ENCODE peak calls at places on chromosomes 1 and 21, in five cellular contexts. C is A549, J is K562, H is HepG2, F is GM12878. L is an unnamed sample.

GRCh38 chr1:76395059-76395458 is 320.5 kb downstream of the ST6GALNAC3 start:
- DNase-seq in C (no peak), J (no peak), H (no peak), F (no peak), L (no peak)

GRCh38 chr1:212678456-212679410 is 20.9 kb downstream of the BATF3 start:
- DNase-seq in C (no peak), J (no peak), H (no peak), F (peak; percentile 88), L (no peak)

GRCh38 chr21:33769057-33769456 is 126.8 kb downstream of the ITSN1 start:
- DNase-seq in C (no peak), J (no peak), H (no peak), F (no peak), L (no peak)

GRCh38 chr1:63904826-63905225 is 131.0 kb downstream of the ROR1 start:
- DNase-seq in C (no peak), J (no peak), H (no peak), F (no peak), L (no peak)

GRCh38 chr1:173409613-173410012 is 67.5 kb upstream of the PRDX6 start:
- DNase-seq in C (no peak), J (no peak), H (no peak), F (no peak), L (no peak)

GRCh38 chr1:53376742-53377437 is 49.0 kb upstream of the LRP8 start:
- DNase-seq in C (no peak), J (no peak), H (no peak), F (no peak), L (peak; percentile 7)

GRCh38 chr1:10211805-10212405 is 1.5 kb downstream of the KIF1B start:
- DNase-seq in C (peak; percentile 9), J (no peak), H (peak; percentile 60), F (no peak), L (no peak)

GRCh38 chr1:17653728-17654351 is 101.3 kb upstream of the ACTL8 start:
- DNase-seq in C (peak; percentile 50), J (peak; percentile 66), H (no peak), F (no peak), L (peak; percentile 72)

GRCh38 chr1:109391626-109392025 is 6.1 kb downstream of the SORT1 start:
- DNase-seq in C (no peak), J (no peak), H (no peak), F (peak; percentile 69), L (no peak)

GRCh38 chr1:211259596-211260126 is 495 bp downstream of the RCOR3 start:
- DNase-seq in C (peak; percentile 31), J (peak; percentile 80), H (peak; percentile 24), F (no peak), L (no peak)

GRCh38 chr1:184329962-184330868 is 56.6 kb upstream of the C1orf21 start:
- DNase-seq in C (no peak), J (no peak), H (no peak), F (no peak), L (no peak)

GRCh38 chr1:28247603-28248272 is 11.6 kb upstream of the SESN2 start:
- DNase-seq in C (no peak), J (no peak), H (no peak), F (no peak), L (no peak)

GRCh38 chr21:45985471-45986315 is 4.1 kb downstream of the COL6A1 start:
- DNase-seq in C (no peak), J (no peak), H (no peak), F (no peak), L (peak; percentile 7)

GRCh38 chr1:161073474-161074121 is 3.9 kb upstream of the ARHGAP30 start:
- DNase-seq in C (no peak), J (no peak), H (peak; percentile 50), F (no peak), L (no peak)

GRCh38 chr1:222058249-222058648 is 316.4 kb upstream of the DUSP10 start:
- DNase-seq in C (no peak), J (no peak), H (no peak), F (no peak), L (no peak)

GRCh38 chr1:62285984-62286481 is 33.2 kb downstream of the KANK4 start:
- DNase-seq in C (no peak), J (no peak), H (peak; percentile 59), F (no peak), L (peak; percentile 46)

GRCh38 chr21:39181205-39181818 is 1.9 kb downstream of the PSMG1 start:
- DNase-seq in C (no peak), J (no peak), H (no peak), F (no peak), L (no peak)

GRCh38 chr1:202860744-202861419 is 28.1 kb downstream of the RABIF start:
- DNase-seq in C (peak; percentile 55), J (peak; percentile 80), H (peak; percentile 83), F (no peak), L (peak; percentile 84)

GRCh38 chr21:30434033-30434631 is 4.1 kb downstream of the KRTAP13-4 start:
- DNase-seq in C (no peak), J (peak; percentile 28), H (no peak), F (no peak), L (peak; percentile 64)

GRCh38 chr1:61692155-61692783 is 32.7 kb downstream of the TM2D1 start:
- DNase-seq in C (no peak), J (no peak), H (no peak), F (no peak), L (no peak)

GRCh38 chr1:56557746-56558145 is 21.6 kb downstream of the PLPP3 start:
- DNase-seq in C (no peak), J (no peak), H (no peak), F (no peak), L (no peak)

GRCh38 chr1:62912028-62912638 is 128.2 kb downstream of the ATG4C start:
- DNase-seq in C (peak; percentile 2), J (peak; percentile 36), H (peak; percentile 9), F (no peak), L (no peak)

GRCh38 chr21:43766734-43767497 is 9.2 kb downstream of the CSTB start:
- DNase-seq in C (no peak), J (no peak), H (no peak), F (no peak), L (no peak)

GRCh38 chr1:237841485-237841884 is 49.2 kb downstream of the ZP4 start:
- DNase-seq in C (no peak), J (no peak), H (no peak), F (no peak), L (no peak)

GRCh38 chr1:221708076-221708571 is 33.8 kb downstream of the DUSP10 start:
- DNase-seq in C (no peak), J (peak; percentile 61), H (no peak), F (peak; percentile 78), L (no peak)

GRCh38 chr1:19448491-19449439 is 36.6 kb downstream of the CAPZB start:
- DNase-seq in C (peak; percentile 41), J (no peak), H (no peak), F (no peak), L (no peak)

GRCh38 chr1:84735483-84735882 is 45.2 kb upstream of the SSX2IP start:
- DNase-seq in C (no peak), J (no peak), H (no peak), F (no peak), L (no peak)

GRCh38 chr1:22141948-22142314 is 966 bp downstream of the WNT4 start:
- DNase-seq in C (no peak), J (no peak), H (no peak), F (no peak), L (no peak)

GRCh38 chr1:174966000-174966572 is 33.7 kb upstream of the CACYBP start:
- DNase-seq in C (no peak), J (no peak), H (no peak), F (no peak), L (no peak)
- TF ChIP-seq USF2 in C (no peak), J (no peak), H (no peak), F (no peak), L (no peak)

GRCh38 chr1:177858222-177858894 is 111.5 kb downstream of the SEC16B start:
- DNase-seq in C (no peak), J (no peak), H (no peak), F (no peak), L (no peak)

GRCh38 chr1:177862916-177863315 is 106.9 kb downstream of the SEC16B start:
- DNase-seq in C (no peak), J (no peak), H (no peak), F (no peak), L (no peak)

GRCh38 chr1:177854951-177855350 is 114.9 kb downstream of the SEC16B start:
- DNase-seq in C (no peak), J (no peak), H (no peak), F (no peak), L (no peak)

DNA sequence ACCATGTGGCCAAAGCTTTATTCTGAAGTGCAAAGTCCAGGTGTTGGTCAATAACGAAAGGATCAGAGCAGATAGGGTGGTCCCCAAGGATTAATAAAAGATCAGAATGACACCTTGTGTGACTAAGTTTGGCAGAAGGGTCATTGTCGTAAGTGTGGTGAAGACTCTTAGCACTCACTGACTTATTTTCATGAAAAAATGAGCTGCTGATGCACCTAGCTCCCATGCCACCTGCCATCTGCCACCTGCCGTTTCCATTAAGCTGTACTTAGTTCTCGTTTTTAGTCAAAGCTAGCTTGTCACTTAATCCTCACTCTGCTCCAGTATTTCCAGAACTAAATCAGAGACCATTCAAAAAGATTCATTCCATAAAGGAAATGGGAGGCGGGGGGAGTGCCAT is 112.6 kb downstream of the SEC16B start:
- DNase-seq in C (no peak), J (no peak), H (no peak), F (no peak), L (no peak)
- TF ChIP-seq ESRRA in C (no peak), J (no peak), H (no peak), F (no peak), L (no peak)

DNA sequence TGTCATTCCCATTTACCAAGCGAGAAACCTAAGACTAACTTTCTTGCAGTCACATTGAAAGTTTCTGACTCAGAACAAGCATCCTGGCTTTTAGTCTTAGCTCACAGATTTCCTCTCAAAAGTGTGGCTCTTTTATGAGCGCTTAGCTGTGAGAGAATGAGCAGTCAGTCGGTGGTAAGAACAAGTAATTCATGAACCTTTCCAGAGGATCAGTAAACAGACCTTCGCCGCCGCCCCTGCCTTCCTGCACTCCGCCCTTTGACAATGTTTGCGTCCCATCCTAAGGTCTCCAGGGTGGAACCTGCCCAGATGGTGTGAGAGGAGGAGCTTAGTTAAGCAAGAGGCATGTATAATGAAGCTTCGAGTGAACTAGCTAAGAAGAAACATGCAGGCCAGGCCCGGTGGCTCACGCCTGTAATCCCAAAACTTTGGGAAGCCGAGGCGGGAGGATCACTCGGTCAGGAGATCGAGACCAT is 142.4 kb downstream of the GLUL start:
- DNase-seq in C (no peak), J (peak; percentile 39), H (peak; percentile 90), F (peak; percentile 42), L (no peak)
- TF ChIP-seq USF2 in C (no peak), J (no peak), H (no peak), F (no peak), L (no peak)

DNA sequence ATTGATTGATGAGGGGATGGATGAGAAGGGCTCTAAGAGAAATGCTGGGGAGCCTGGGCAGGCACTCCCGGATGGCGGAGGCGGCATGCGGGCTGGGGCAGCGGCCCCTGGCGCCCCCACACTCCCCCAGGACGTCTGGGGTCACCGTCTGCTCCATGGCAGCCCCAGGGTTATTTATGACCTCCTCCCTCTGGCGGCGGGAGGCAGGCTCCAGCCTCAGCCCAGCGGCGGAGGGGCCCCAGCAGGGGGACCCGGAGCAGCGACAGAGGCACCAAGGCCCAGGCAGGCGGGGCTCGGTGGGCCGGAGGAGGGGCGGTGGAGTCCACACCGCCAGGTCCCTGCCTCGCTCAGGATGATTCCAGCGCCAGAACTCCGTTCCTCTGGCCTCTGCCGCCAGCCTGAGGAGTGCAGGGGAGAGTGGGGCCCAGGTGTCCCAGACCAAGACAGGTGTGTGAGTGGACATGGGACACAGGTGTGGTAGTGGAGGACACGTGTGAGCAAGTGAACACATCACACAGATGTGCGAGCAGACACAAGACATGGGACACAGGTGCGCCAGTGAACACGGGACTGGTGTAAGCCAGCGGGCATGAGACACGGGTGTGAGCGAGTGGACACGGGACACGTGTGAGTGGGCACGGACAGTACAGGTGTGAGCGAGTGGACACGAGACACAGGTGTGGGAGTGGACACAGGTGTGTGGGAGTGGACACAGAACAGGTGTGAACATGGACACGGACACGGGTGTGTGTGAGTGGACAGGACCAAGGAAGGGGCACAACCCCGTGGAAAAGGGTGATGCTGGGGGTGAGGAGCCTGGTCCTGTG is 2.5 kb upstream of the SAMD11 start:
- DNase-seq in C (peak; percentile 63), J (peak; percentile 91), H (peak; percentile 60), F (no peak), L (peak; percentile 75)
- TF ChIP-seq ESRRA in C (no peak), J (peak; percentile 55), H (no peak), F (no peak), L (no peak)

L was measured in WTC11.